ENCODE peak calls at places on chromosomes 3 and 15, in five cellular contexts. F is NCI-H524, L is heart left ventricle, D is GDM1, J is HFF-Myc. Q is an unnamed sample.

GRCh38 chr15:35055416-35056105 is 29.5 kb downstream of the NANOGP8 start:
- DNase-seq in F (no peak), L (no peak), D (no peak), J (no peak), Q (no peak)

GRCh38 chr3:174355505-174355904 is 503.6 kb upstream of the NAALADL2 start:
- DNase-seq in F (peak; percentile 63), L (no peak), D (no peak), J (no peak), Q (no peak)

GRCh38 chr3:102512734-102513518 is 78.1 kb downstream of the ZPLD1 start:
- DNase-seq in F (peak; percentile 68), L (no peak), D (no peak), J (no peak), Q (no peak)

GRCh38 chr15:31338879-31339557 is 12.4 kb downstream of the KLF13 start:
- DNase-seq in F (peak; percentile 54), L (peak; percentile 86), D (no peak), J (no peak), Q (no peak)

GRCh38 chr3:127671523-127672428 is 976 bp upstream of the ABTB1 start:
- DNase-seq in F (peak; percentile 26), L (no peak), D (no peak), J (no peak), Q (no peak)

GRCh38 chr15:64461577-64462162 is 1.3 kb downstream of the ZNF609 start:
- DNase-seq in F (peak; percentile 56), L (no peak), D (no peak), J (no peak), Q (no peak)

GRCh38 chr3:20450611-20451010 is 264.6 kb upstream of the SGO1 start:
- DNase-seq in F (no peak), L (no peak), D (no peak), J (no peak), Q (no peak)

GRCh38 chr3:42979044-42979962 is at the start of gene GASK1A:
- DNase-seq in F (peak; percentile 46), L (peak; percentile 66), D (peak; percentile 22), J (no peak), Q (no peak)

GRCh38 chr3:31161889-31162288 is 267.4 kb upstream of the GADL1 start:
- DNase-seq in F (no peak), L (no peak), D (no peak), J (no peak), Q (no peak)

GRCh38 chr3:151434151-151434890 is 26.5 kb downstream of the IGSF10 start:
- DNase-seq in F (no peak), L (no peak), D (no peak), J (peak; percentile 41), Q (no peak)

GRCh38 chr3:190586631-190587000 is 72.7 kb downstream of the IL1RAP start:
- DNase-seq in F (no peak), L (no peak), D (no peak), J (no peak), Q (no peak)

GRCh38 chr3:130316164-130316563 is 29.3 kb upstream of the COL6A5 start:
- DNase-seq in F (no peak), L (no peak), D (no peak), J (no peak), Q (no peak)

GRCh38 chr3:73480187-73480672 is 144.5 kb downstream of the PDZRN3 start:
- DNase-seq in F (no peak), L (no peak), D (no peak), J (no peak), Q (no peak)

GRCh38 chr3:98690876-98691275 is 72.3 kb upstream of the ST3GAL6 start:
- DNase-seq in F (no peak), L (no peak), D (no peak), J (no peak), Q (no peak)

GRCh38 chr3:162971715-162972114 is 1475.1 kb downstream of the OTOL1 start:
- DNase-seq in F (no peak), L (no peak), D (no peak), J (no peak), Q (no peak)

GRCh38 chr15:41465822-41466421 is 27.8 kb upstream of the ITPKA start:
- DNase-seq in F (peak; percentile 71), L (no peak), D (peak; percentile 1), J (no peak), Q (no peak)

GRCh38 chr3:152271465-152272035 is 2.8 kb downstream of the MBNL1 start:
- DNase-seq in F (no peak), L (no peak), D (no peak), J (no peak), Q (no peak)

GRCh38 chr3:20837676-20838302 is 651.8 kb upstream of the SGO1 start:
- DNase-seq in F (peak; percentile 62), L (no peak), D (no peak), J (no peak), Q (no peak)

Q was measured in SIG-M5.